ENCODE peak calls at places on chromosome 12, in eight cellular contexts. V is neural progenitor cell, G is breast epithelium, C is thoracic aorta, O is heart right ventricle, X is psoas muscle, F is cardiac muscle cell, L is uterus. A is an unnamed sample.

GRCh38 chr12:103929051-103929908 is 930 bp upstream of the HSP90B1 start:
- DNase-seq in C (peak), V (peak), L (peak), F (peak), O (peak), X (peak), G (peak), A (peak)

GRCh38 chr12:131673519-131674265 is 37.2 kb upstream of the SFSWAP start:
- DNase-seq in V (no peak), X (no peak), G (no peak), O (no peak), C (no peak), F (peak), L (no peak), A (no peak)

GRCh38 chr12:116492703-116493324 is 66.4 kb upstream of the MAP1LC3B2 start:
- DNase-seq in C (no peak), L (no peak), O (no peak), G (no peak), F (peak), X (no peak), V (no peak), A (peak)

GRCh38 chr12:130879212-130879686 is 7.4 kb downstream of the RAN start:
- DNase-seq in F (no peak), G (no peak), V (no peak), O (no peak), C (no peak), X (no peak), L (no peak), A (peak)

GRCh38 chr12:53172352-53172751 is 8.2 kb upstream of the ZNF740 start:
- DNase-seq in V (no peak), L (peak), G (no peak), C (no peak), X (no peak), F (peak), O (no peak), A (no peak)

GRCh38 chr12:6360080-6360571 is 15.2 kb downstream of the SCNN1A start:
- DNase-seq in G (no peak), X (no peak), L (no peak), C (no peak), V (no peak), F (no peak), O (no peak), A (no peak)

GRCh38 chr12:8146416-8146771 is 10.4 kb upstream of the ZNF705A start:
- DNase-seq in G (no peak), O (no peak), L (no peak), V (no peak), X (no peak), F (no peak), C (no peak), A (no peak)

GRCh38 chr12:64835926-64836325 is 11.5 kb downstream of the TBC1D30 start:
- DNase-seq in V (no peak), L (no peak), F (no peak), O (no peak), G (no peak), C (no peak), X (no peak), A (no peak)

GRCh38 chr12:21659383-21659782 is 1.7 kb upstream of the LDHB start:
- DNase-seq in C (no peak), F (no peak), G (no peak), O (no peak), X (no peak), V (no peak), L (no peak), A (no peak)

GRCh38 chr12:58593557-58594304 is 326.6 kb downstream of the LRIG3 start:
- DNase-seq in V (no peak), C (no peak), X (no peak), O (no peak), F (no peak), L (no peak), G (no peak), A (no peak)

GRCh38 chr12:123931686-123932321 is 40.8 kb downstream of the CCDC92 start:
- DNase-seq in F (no peak), X (no peak), V (no peak), G (no peak), O (no peak), C (no peak), L (peak), A (no peak)

GRCh38 chr12:47033081-47033480 is 46.3 kb upstream of the PCED1B start:
- DNase-seq in F (peak), L (peak), X (peak), V (no peak), C (peak), O (no peak), G (peak), A (no peak)

GRCh38 chr12:21891763-21892217 is 49.4 kb downstream of the ABCC9 start:
- DNase-seq in X (peak), L (peak), C (no peak), O (peak), V (no peak), G (no peak), F (peak), A (no peak)

GRCh38 chr12:107330901-107331431 is 237.6 kb upstream of the CRY1 start:
- DNase-seq in V (peak), O (no peak), L (no peak), F (no peak), G (no peak), X (no peak), C (no peak), A (no peak)

GRCh38 chr12:111353603-111354295 is 15.1 kb downstream of the PHETA1 start:
- DNase-seq in G (no peak), C (no peak), L (no peak), O (no peak), F (no peak), V (no peak), X (no peak), A (no peak)

GRCh38 chr12:99146730-99147129 is 500.8 kb upstream of the GARIN6 start:
- DNase-seq in G (no peak), L (no peak), F (no peak), X (no peak), V (no peak), C (no peak), O (no peak), A (peak)

GRCh38 chr12:99147150-99147549 is 500.4 kb upstream of the GARIN6 start:
- DNase-seq in F (peak), O (no peak), G (no peak), V (no peak), X (no peak), C (no peak), L (no peak), A (no peak)

GRCh38 chr12:99146185-99146584 is 501.1 kb downstream of the APAF1 start:
- DNase-seq in V (peak), L (no peak), O (no peak), X (no peak), C (no peak), F (peak), G (no peak), A (no peak)
- H3K4me3 ChIP-seq in V (no peak), L (no peak), O (no peak), X (no peak), C (no peak), F (no peak), G (no peak), A (no peak)

DNA sequence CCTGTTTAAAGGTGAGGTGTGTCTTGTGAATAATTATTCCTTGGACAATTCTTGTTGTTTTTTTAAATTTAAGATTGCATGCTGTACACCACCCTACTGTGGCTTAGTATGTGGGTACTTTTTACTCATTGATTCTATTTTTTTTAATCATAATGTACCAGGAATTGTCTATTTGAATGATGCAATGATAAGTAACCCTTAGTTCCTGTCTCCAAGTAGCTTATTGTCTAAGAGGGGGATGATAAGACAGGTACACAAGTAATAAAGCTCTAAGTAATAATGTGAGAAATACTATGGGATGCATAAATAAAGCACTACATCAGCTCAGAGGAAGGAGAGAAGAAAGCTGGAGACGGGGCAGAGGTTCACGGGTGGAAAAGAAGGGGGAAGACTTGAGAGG is 90.9 kb downstream of the MYRFL start:
- DNase-seq in O (no peak), G (no peak), X (no peak), F (no peak), V (no peak), C (no peak), L (no peak), A (no peak)
- TF ChIP-seq CTCF in O (no peak), G (no peak), X (no peak), F (no peak), V (no peak), C (no peak), L (no peak), A (no peak)

GRCh38 chr12:62191747-62192485 is 68.3 kb upstream of the USP15 start:
- DNase-seq in G (no peak), O (no peak), F (peak), C (no peak), X (peak), L (no peak), V (peak), A (no peak)

GRCh38 chr12:62192486-62193250 is 67.5 kb upstream of the USP15 start:
- DNase-seq in F (peak), O (peak), L (peak), X (peak), V (peak), G (peak), C (no peak), A (peak)

GRCh38 chr12:62194031-62194430 is 66.2 kb upstream of the USP15 start:
- DNase-seq in O (no peak), C (no peak), X (no peak), L (no peak), F (peak), G (no peak), V (no peak), A (no peak)

GRCh38 chr12:62190081-62190480 is 70.1 kb upstream of the USP15 start:
- DNase-seq in C (no peak), V (peak), G (no peak), X (no peak), L (no peak), O (no peak), F (no peak), A (no peak)

GRCh38 chr12:62190921-62191746 is 69.1 kb upstream of the USP15 start:
- DNase-seq in L (no peak), V (peak), G (no peak), O (no peak), F (no peak), C (no peak), X (no peak), A (no peak)
- H3K4me3 ChIP-seq in L (peak), V (peak), G (peak), O (peak), F (peak), C (peak), X (peak), A (no peak)

GRCh38 chr12:40645361-40645760 is 46.9 kb upstream of the CNTN1 start:
- DNase-seq in X (no peak), V (no peak), G (no peak), F (no peak), O (no peak), L (no peak), C (no peak), A (no peak)

GRCh38 chr12:40648519-40648918 is 43.7 kb upstream of the CNTN1 start:
- DNase-seq in X (no peak), G (no peak), V (peak), L (no peak), C (no peak), O (no peak), F (no peak), A (no peak)

GRCh38 chr12:40647651-40648050 is 44.6 kb upstream of the CNTN1 start:
- DNase-seq in X (no peak), C (no peak), G (no peak), F (no peak), L (no peak), V (no peak), O (no peak), A (no peak)

GRCh38 chr12:40646891-40647290 is 45.3 kb upstream of the CNTN1 start:
- DNase-seq in V (peak), O (no peak), L (no peak), C (no peak), G (no peak), F (no peak), X (no peak), A (no peak)

DNA sequence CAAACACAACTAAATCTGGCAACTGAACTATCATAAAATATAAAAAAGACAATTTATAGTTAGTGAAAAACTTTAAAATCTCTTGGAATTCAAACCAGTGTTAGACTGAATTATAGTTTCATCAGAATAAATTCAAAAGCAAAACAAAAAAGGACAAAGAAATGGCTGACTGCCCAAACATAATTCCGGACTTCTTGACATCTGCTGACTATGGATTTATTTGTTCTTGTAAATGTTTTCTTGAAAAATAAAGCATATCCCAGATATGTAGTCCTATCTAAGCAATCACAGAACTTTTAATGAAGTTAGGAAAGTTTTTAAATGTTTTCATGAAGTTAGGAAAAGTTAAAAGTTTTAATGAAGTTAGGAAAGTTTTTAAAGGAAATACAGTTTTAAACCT is 45.8 kb upstream of the CNTN1 start:
- DNase-seq in L (no peak), O (no peak), V (no peak), X (no peak), C (no peak), F (no peak), G (no peak), A (no peak)
- TF ChIP-seq CTCF in L (no peak), O (no peak), V (no peak), X (no peak), C (no peak), F (no peak), G (no peak), A (no peak)